ENCODE peak calls at places on chromosomes 1 and 21, in eight cellular contexts. One of them, this sample, is unnamed.
A peak's percentile ranks its signal among the peaks of the same experiment; 100 is the strongest.

GRCh38 chr1:18384477-18384876 is 96.3 kb upstream of the KLHDC7A start:
- DNase-seq in astrocyte of the spinal cord: no peak
- DNase-seq in AG08396: no peak
- DNase-seq in AG08395: no peak
- DNase-seq in hippocampal formation: no peak
- DNase-seq in EL: no peak
- DNase-seq in iris pigment epithelial cell: no peak
- DNase-seq in HAP-1: no peak
- DNase-seq in this sample: no peak

GRCh38 chr1:211548321-211549091 is 30.5 kb downstream of the SLC30A1 start:
- DNase-seq in iris pigment epithelial cell: no peak
- DNase-seq in astrocyte of the spinal cord: no peak
- DNase-seq in AG08396: no peak
- DNase-seq in hippocampal formation: no peak
- DNase-seq in AG08395: no peak
- DNase-seq in EL: no peak
- DNase-seq in HAP-1: no peak
- DNase-seq in this sample: no peak

GRCh38 chr1:162725301-162725834 is 65.1 kb upstream of the HSD17B7 start:
- DNase-seq in astrocyte of the spinal cord: no peak
- DNase-seq in EL: peak; percentile 17
- DNase-seq in AG08396: no peak
- DNase-seq in HAP-1: no peak
- DNase-seq in hippocampal formation: no peak
- DNase-seq in AG08395: no peak
- DNase-seq in iris pigment epithelial cell: no peak
- DNase-seq in this sample: no peak

GRCh38 chr1:215682232-215682631 is 115.1 kb downstream of the KCTD3 start:
- DNase-seq in hippocampal formation: no peak
- DNase-seq in iris pigment epithelial cell: no peak
- DNase-seq in EL: no peak
- DNase-seq in astrocyte of the spinal cord: no peak
- DNase-seq in HAP-1: no peak
- DNase-seq in AG08396: no peak
- DNase-seq in AG08395: no peak
- DNase-seq in this sample: no peak

GRCh38 chr1:65971547-65971946 is 178.9 kb downstream of the PDE4B start:
- DNase-seq in EL: peak; percentile 21
- DNase-seq in HAP-1: no peak
- DNase-seq in iris pigment epithelial cell: no peak
- DNase-seq in AG08396: no peak
- DNase-seq in hippocampal formation: no peak
- DNase-seq in AG08395: no peak
- DNase-seq in astrocyte of the spinal cord: no peak
- DNase-seq in this sample: no peak

GRCh38 chr1:27661412-27662075 is 10.4 kb downstream of the IFI6 start:
- DNase-seq in AG08395: no peak
- DNase-seq in AG08396: no peak
- DNase-seq in iris pigment epithelial cell: no peak
- DNase-seq in HAP-1: no peak
- DNase-seq in hippocampal formation: no peak
- DNase-seq in astrocyte of the spinal cord: no peak
- DNase-seq in EL: no peak
- DNase-seq in this sample: no peak

GRCh38 chr1:223702735-223703667 is 9.3 kb upstream of the CAPN2 start:
- DNase-seq in AG08396: no peak
- DNase-seq in EL: peak; percentile 82
- DNase-seq in astrocyte of the spinal cord: peak; percentile 58
- DNase-seq in hippocampal formation: no peak
- DNase-seq in AG08395: peak; percentile 59
- DNase-seq in iris pigment epithelial cell: peak; percentile 70
- DNase-seq in HAP-1: no peak
- DNase-seq in this sample: no peak

GRCh38 chr1:22143586-22144033 is 713 bp upstream of the WNT4 start:
- DNase-seq in HAP-1: peak; percentile 21
- DNase-seq in hippocampal formation: no peak
- DNase-seq in astrocyte of the spinal cord: no peak
- DNase-seq in iris pigment epithelial cell: no peak
- DNase-seq in AG08395: no peak
- DNase-seq in AG08396: no peak
- DNase-seq in EL: no peak
- DNase-seq in this sample: no peak

GRCh38 chr1:18883636-18884418 is 18.5 kb downstream of the ALDH4A1 start:
- DNase-seq in AG08396: peak; percentile 81
- DNase-seq in astrocyte of the spinal cord: peak; percentile 69
- DNase-seq in iris pigment epithelial cell: peak; percentile 68
- DNase-seq in hippocampal formation: peak; percentile 49
- DNase-seq in AG08395: peak; percentile 80
- DNase-seq in EL: peak; percentile 68
- DNase-seq in HAP-1: peak; percentile 85
- DNase-seq in this sample: no peak

GRCh38 chr1:186838380-186839076 is 9.8 kb downstream of the PLA2G4A start:
- DNase-seq in HAP-1: no peak
- DNase-seq in astrocyte of the spinal cord: no peak
- DNase-seq in AG08395: no peak
- DNase-seq in AG08396: no peak
- DNase-seq in EL: no peak
- DNase-seq in iris pigment epithelial cell: no peak
- DNase-seq in hippocampal formation: no peak
- DNase-seq in this sample: peak; percentile 22

GRCh38 chr1:46130144-46130543 is 2.3 kb downstream of the PIK3R3 start:
- DNase-seq in HAP-1: no peak
- DNase-seq in EL: no peak
- DNase-seq in AG08395: no peak
- DNase-seq in astrocyte of the spinal cord: peak; percentile 16
- DNase-seq in iris pigment epithelial cell: no peak
- DNase-seq in hippocampal formation: no peak
- DNase-seq in AG08396: no peak
- DNase-seq in this sample: no peak

GRCh38 chr1:7224644-7225043 is 439.4 kb downstream of the CAMTA1 start:
- DNase-seq in HAP-1: no peak
- DNase-seq in AG08396: no peak
- DNase-seq in AG08395: no peak
- DNase-seq in iris pigment epithelial cell: no peak
- DNase-seq in hippocampal formation: no peak
- DNase-seq in EL: no peak
- DNase-seq in astrocyte of the spinal cord: no peak
- DNase-seq in this sample: no peak

GRCh38 chr1:19260211-19261138 is 8.9 kb downstream of the MRTO4 start:
- DNase-seq in AG08396: peak; percentile 90
- DNase-seq in HAP-1: no peak
- DNase-seq in astrocyte of the spinal cord: peak; percentile 90
- DNase-seq in iris pigment epithelial cell: peak; percentile 89
- DNase-seq in AG08395: peak; percentile 96
- DNase-seq in EL: peak; percentile 93
- DNase-seq in hippocampal formation: no peak
- DNase-seq in this sample: no peak

GRCh38 chr1:160579216-160579701 is at the start of gene CD84:
- DNase-seq in AG08395: no peak
- DNase-seq in HAP-1: no peak
- DNase-seq in hippocampal formation: peak; percentile 1
- DNase-seq in AG08396: no peak
- DNase-seq in astrocyte of the spinal cord: no peak
- DNase-seq in iris pigment epithelial cell: no peak
- DNase-seq in EL: no peak
- DNase-seq in this sample: no peak

GRCh38 chr21:45870421-45870820 is 111.1 kb upstream of the COL6A1 start:
- DNase-seq in HAP-1: no peak
- DNase-seq in AG08395: no peak
- DNase-seq in AG08396: no peak
- DNase-seq in EL: no peak
- DNase-seq in hippocampal formation: no peak
- DNase-seq in iris pigment epithelial cell: no peak
- DNase-seq in astrocyte of the spinal cord: no peak
- DNase-seq in this sample: no peak

GRCh38 chr21:25801217-25802015 is 66.6 kb downstream of the GABPA start:
- DNase-seq in AG08396: peak; percentile 86
- DNase-seq in EL: peak; percentile 86
- DNase-seq in astrocyte of the spinal cord: peak; percentile 68
- DNase-seq in AG08395: peak; percentile 84
- DNase-seq in hippocampal formation: peak; percentile 30
- DNase-seq in iris pigment epithelial cell: peak; percentile 79
- DNase-seq in HAP-1: peak; percentile 96
- DNase-seq in this sample: no peak

GRCh38 chr1:199608414-199608813 is 419.1 kb upstream of the NR5A2 start:
- DNase-seq in iris pigment epithelial cell: no peak
- DNase-seq in HAP-1: no peak
- DNase-seq in hippocampal formation: no peak
- DNase-seq in AG08396: no peak
- DNase-seq in astrocyte of the spinal cord: no peak
- DNase-seq in AG08395: no peak
- DNase-seq in EL: no peak
- DNase-seq in this sample: no peak

GRCh38 chr21:46597031-46597430 is 7.9 kb downstream of the S100B start:
- DNase-seq in HAP-1: no peak
- DNase-seq in AG08395: no peak
- DNase-seq in EL: no peak
- DNase-seq in iris pigment epithelial cell: no peak
- DNase-seq in hippocampal formation: no peak
- DNase-seq in astrocyte of the spinal cord: no peak
- DNase-seq in AG08396: no peak
- DNase-seq in this sample: no peak

GRCh38 chr21:46125846-46126301 is 28.0 kb downstream of the COL6A2 start:
- DNase-seq in iris pigment epithelial cell: no peak
- DNase-seq in AG08396: no peak
- DNase-seq in AG08395: no peak
- DNase-seq in EL: no peak
- DNase-seq in astrocyte of the spinal cord: no peak
- DNase-seq in HAP-1: no peak
- DNase-seq in hippocampal formation: no peak
- DNase-seq in this sample: no peak

GRCh38 chr1:181134543-181135461 is 46.3 kb downstream of the IER5 start:
- DNase-seq in hippocampal formation: no peak
- DNase-seq in astrocyte of the spinal cord: peak; percentile 80
- DNase-seq in AG08395: peak; percentile 86
- DNase-seq in AG08396: peak; percentile 65
- DNase-seq in iris pigment epithelial cell: peak; percentile 83
- DNase-seq in EL: peak; percentile 74
- DNase-seq in HAP-1: peak; percentile 67
- DNase-seq in this sample: no peak

GRCh38 chr1:116268211-116268610 is 104.8 kb upstream of the ATP1A1 start:
- DNase-seq in astrocyte of the spinal cord: no peak
- DNase-seq in EL: peak; percentile 23
- DNase-seq in iris pigment epithelial cell: peak; percentile 25
- DNase-seq in AG08395: no peak
- DNase-seq in HAP-1: no peak
- DNase-seq in hippocampal formation: no peak
- DNase-seq in AG08396: no peak
- DNase-seq in this sample: peak; percentile 63

GRCh38 chr1:51230501-51231078 is 5.5 kb upstream of the RNF11 start:
- DNase-seq in AG08396: no peak
- DNase-seq in AG08395: no peak
- DNase-seq in astrocyte of the spinal cord: no peak
- DNase-seq in hippocampal formation: no peak
- DNase-seq in HAP-1: no peak
- DNase-seq in iris pigment epithelial cell: no peak
- DNase-seq in EL: no peak
- DNase-seq in this sample: no peak

GRCh38 chr21:29821230-29821629 is 118.6 kb downstream of the GRIK1 start:
- DNase-seq in astrocyte of the spinal cord: no peak
- DNase-seq in AG08395: no peak
- DNase-seq in HAP-1: no peak
- DNase-seq in iris pigment epithelial cell: no peak
- DNase-seq in AG08396: no peak
- DNase-seq in hippocampal formation: no peak
- DNase-seq in EL: no peak
- DNase-seq in this sample: no peak

GRCh38 chr1:73366734-73367413 is 831.1 kb downstream of the LRRIQ3 start:
- DNase-seq in AG08395: no peak
- DNase-seq in hippocampal formation: no peak
- DNase-seq in EL: no peak
- DNase-seq in AG08396: no peak
- DNase-seq in astrocyte of the spinal cord: no peak
- DNase-seq in HAP-1: no peak
- DNase-seq in iris pigment epithelial cell: no peak
- DNase-seq in this sample: no peak

GRCh38 chr1:25425098-25426085 is 4.8 kb upstream of the RHCE start:
- DNase-seq in HAP-1: no peak
- DNase-seq in iris pigment epithelial cell: peak; percentile 58
- DNase-seq in hippocampal formation: no peak
- DNase-seq in EL: no peak
- DNase-seq in AG08395: no peak
- DNase-seq in AG08396: no peak
- DNase-seq in astrocyte of the spinal cord: no peak
- DNase-seq in this sample: no peak

GRCh38 chr1:18874036-18874435 is 14.6 kb upstream of the TAS1R2 start:
- DNase-seq in AG08395: no peak
- DNase-seq in iris pigment epithelial cell: no peak
- DNase-seq in HAP-1: no peak
- DNase-seq in AG08396: no peak
- DNase-seq in astrocyte of the spinal cord: no peak
- DNase-seq in hippocampal formation: no peak
- DNase-seq in EL: no peak
- DNase-seq in this sample: no peak

GRCh38 chr1:27403065-27403726 is 10.8 kb downstream of the GPR3 start:
- DNase-seq in AG08395: peak; percentile 72
- DNase-seq in EL: peak; percentile 47
- DNase-seq in AG08396: peak; percentile 58
- DNase-seq in hippocampal formation: no peak
- DNase-seq in astrocyte of the spinal cord: peak; percentile 69
- DNase-seq in iris pigment epithelial cell: peak; percentile 28
- DNase-seq in HAP-1: no peak
- DNase-seq in this sample: no peak

GRCh38 chr1:204207136-204207616 is 6.6 kb downstream of the GOLT1A start:
- DNase-seq in EL: peak; percentile 41
- DNase-seq in HAP-1: peak; percentile 84
- DNase-seq in iris pigment epithelial cell: no peak
- DNase-seq in AG08396: peak; percentile 80
- DNase-seq in astrocyte of the spinal cord: peak; percentile 16
- DNase-seq in AG08395: peak; percentile 76
- DNase-seq in hippocampal formation: no peak
- DNase-seq in this sample: no peak

GRCh38 chr1:222240536-222241181 is 307.2 kb downstream of the HHIPL2 start:
- DNase-seq in HAP-1: no peak
- DNase-seq in AG08395: peak; percentile 33
- DNase-seq in EL: peak; percentile 41
- DNase-seq in hippocampal formation: no peak
- DNase-seq in AG08396: peak; percentile 43
- DNase-seq in astrocyte of the spinal cord: peak; percentile 62
- DNase-seq in iris pigment epithelial cell: peak; percentile 40
- DNase-seq in this sample: no peak

GRCh38 chr1:175793617-175794016 is 50.2 kb upstream of the TNR start:
- DNase-seq in AG08395: no peak
- DNase-seq in astrocyte of the spinal cord: no peak
- DNase-seq in hippocampal formation: no peak
- DNase-seq in HAP-1: no peak
- DNase-seq in AG08396: no peak
- DNase-seq in iris pigment epithelial cell: no peak
- DNase-seq in EL: no peak
- DNase-seq in this sample: no peak

GRCh38 chr1:218351617-218352438 is 6.7 kb downstream of the TGFB2 start:
- DNase-seq in astrocyte of the spinal cord: peak; percentile 54
- DNase-seq in AG08396: peak; percentile 45
- DNase-seq in AG08395: no peak
- DNase-seq in hippocampal formation: no peak
- DNase-seq in EL: peak; percentile 54
- DNase-seq in iris pigment epithelial cell: peak; percentile 93
- DNase-seq in HAP-1: peak; percentile 29
- DNase-seq in this sample: no peak

GRCh38 chr1:169525391-169525790 is 39.6 kb upstream of the SLC19A2 start:
- DNase-seq in EL: no peak
- DNase-seq in HAP-1: no peak
- DNase-seq in AG08396: no peak
- DNase-seq in hippocampal formation: no peak
- DNase-seq in iris pigment epithelial cell: no peak
- DNase-seq in AG08395: no peak
- DNase-seq in astrocyte of the spinal cord: no peak
- DNase-seq in this sample: no peak

GRCh38 chr21:33064623-33064996 is 5.3 kb upstream of the OLIG1 start:
- DNase-seq in EL: no peak
- DNase-seq in hippocampal formation: peak; percentile 53
- DNase-seq in astrocyte of the spinal cord: no peak
- DNase-seq in HAP-1: no peak
- DNase-seq in AG08395: no peak
- DNase-seq in AG08396: no peak
- DNase-seq in iris pigment epithelial cell: no peak
- DNase-seq in this sample: no peak

GRCh38 chr21:21165063-21165645 is 166.9 kb downstream of the NCAM2 start:
- DNase-seq in EL: peak; percentile 90
- DNase-seq in AG08395: peak; percentile 81
- DNase-seq in HAP-1: no peak
- DNase-seq in astrocyte of the spinal cord: peak; percentile 95
- DNase-seq in iris pigment epithelial cell: peak; percentile 94
- DNase-seq in hippocampal formation: no peak
- DNase-seq in AG08396: peak; percentile 74
- DNase-seq in this sample: no peak

This sample was measured in epithelial cell of proximal tubule.